ENCODE peak calls at places on chromosomes 6 and 20, in six cellular contexts. One of them, this sample, is unnamed.

GRCh38 chr6:129685640-129686031 is 24.3 kb downstream of the ARHGAP18 start:
- DNase-seq in NCI-H1417 treated with DMSO at 0.1 percent for 48 hours: no peak
- DNase-seq in NT2/D1: no peak
- DNase-seq in nephron progenitor cell: no peak
- DNase-seq in HEK293T: no peak
- DNase-seq in foreskin fibroblast: no peak
- DNase-seq in this sample: no peak

GRCh38 chr20:41537865-41538264 is 80.3 kb downstream of the CHD6 start:
- DNase-seq in HEK293T: no peak
- DNase-seq in NT2/D1: no peak
- DNase-seq in NCI-H1417 treated with DMSO at 0.1 percent for 48 hours: no peak
- DNase-seq in foreskin fibroblast: no peak
- DNase-seq in nephron progenitor cell: no peak
- DNase-seq in this sample: no peak

GRCh38 chr6:150250826-150251225 is 108.0 kb downstream of the PPP1R14C start:
- DNase-seq in foreskin fibroblast: peak; percentile 68
- DNase-seq in nephron progenitor cell: peak; percentile 23
- DNase-seq in HEK293T: no peak
- DNase-seq in NT2/D1: no peak
- DNase-seq in NCI-H1417 treated with DMSO at 0.1 percent for 48 hours: no peak
- DNase-seq in this sample: no peak

GRCh38 chr6:168229368-168229752 is 90.2 kb downstream of the DACT2 start:
- DNase-seq in NCI-H1417 treated with DMSO at 0.1 percent for 48 hours: no peak
- DNase-seq in NT2/D1: no peak
- DNase-seq in nephron progenitor cell: no peak
- DNase-seq in foreskin fibroblast: no peak
- DNase-seq in HEK293T: no peak
- DNase-seq in this sample: no peak

GRCh38 chr6:15861486-15861885 is 198.7 kb upstream of the DTNBP1 start:
- DNase-seq in NT2/D1: no peak
- DNase-seq in HEK293T: no peak
- DNase-seq in NCI-H1417 treated with DMSO at 0.1 percent for 48 hours: no peak
- DNase-seq in nephron progenitor cell: no peak
- DNase-seq in foreskin fibroblast: no peak
- DNase-seq in this sample: no peak

GRCh38 chr6:26152226-26153101 is 65.2 kb downstream of the HFE start:
- DNase-seq in foreskin fibroblast: no peak
- DNase-seq in NT2/D1: no peak
- DNase-seq in NCI-H1417 treated with DMSO at 0.1 percent for 48 hours: no peak
- DNase-seq in HEK293T: no peak
- DNase-seq in nephron progenitor cell: no peak
- DNase-seq in this sample: no peak

GRCh38 chr6:113823916-113824315 is 33.2 kb upstream of the MARCKS start:
- DNase-seq in nephron progenitor cell: no peak
- DNase-seq in NT2/D1: no peak
- DNase-seq in NCI-H1417 treated with DMSO at 0.1 percent for 48 hours: no peak
- DNase-seq in foreskin fibroblast: no peak
- DNase-seq in HEK293T: no peak
- DNase-seq in this sample: no peak

GRCh38 chr20:43032459-43032858 is 157.2 kb downstream of the PTPRT start:
- DNase-seq in nephron progenitor cell: no peak
- DNase-seq in HEK293T: peak; percentile 12
- DNase-seq in foreskin fibroblast: no peak
- DNase-seq in NCI-H1417 treated with DMSO at 0.1 percent for 48 hours: no peak
- DNase-seq in NT2/D1: peak; percentile 20
- DNase-seq in this sample: no peak

GRCh38 chr6:81788748-81789147 is 36.3 kb upstream of the TENT5A start:
- DNase-seq in nephron progenitor cell: no peak
- DNase-seq in NCI-H1417 treated with DMSO at 0.1 percent for 48 hours: no peak
- DNase-seq in NT2/D1: no peak
- DNase-seq in foreskin fibroblast: peak; percentile 37
- DNase-seq in HEK293T: no peak
- DNase-seq in this sample: no peak

GRCh38 chr6:41734666-41735426 is 562 bp downstream of the TFEB start:
- DNase-seq in HEK293T: peak; percentile 68
- DNase-seq in NT2/D1: no peak
- DNase-seq in NCI-H1417 treated with DMSO at 0.1 percent for 48 hours: no peak
- DNase-seq in foreskin fibroblast: peak; percentile 92
- DNase-seq in nephron progenitor cell: peak; percentile 72
- DNase-seq in this sample: no peak

GRCh38 chr6:32393660-32394420 is 13.1 kb downstream of the BTNL2 start:
- DNase-seq in NCI-H1417 treated with DMSO at 0.1 percent for 48 hours: no peak
- DNase-seq in NT2/D1: no peak
- DNase-seq in foreskin fibroblast: peak; percentile 7
- DNase-seq in HEK293T: peak; percentile 45
- DNase-seq in nephron progenitor cell: no peak
- DNase-seq in this sample: peak; percentile 13

GRCh38 chr6:35381132-35381531 is 38.8 kb downstream of the PPARD start:
- DNase-seq in nephron progenitor cell: no peak
- DNase-seq in NT2/D1: no peak
- DNase-seq in NCI-H1417 treated with DMSO at 0.1 percent for 48 hours: no peak
- DNase-seq in HEK293T: no peak
- DNase-seq in foreskin fibroblast: peak; percentile 69
- DNase-seq in this sample: no peak

GRCh38 chr6:8014947-8015346 is 49.2 kb downstream of the BLOC1S5 start:
- DNase-seq in nephron progenitor cell: no peak
- DNase-seq in HEK293T: no peak
- DNase-seq in foreskin fibroblast: no peak
- DNase-seq in NT2/D1: no peak
- DNase-seq in NCI-H1417 treated with DMSO at 0.1 percent for 48 hours: no peak
- DNase-seq in this sample: no peak

GRCh38 chr6:1606533-1607235 is 3.0 kb upstream of the FOXC1 start:
- DNase-seq in NT2/D1: no peak
- DNase-seq in HEK293T: peak; percentile 63
- DNase-seq in nephron progenitor cell: peak; percentile 64
- DNase-seq in NCI-H1417 treated with DMSO at 0.1 percent for 48 hours: no peak
- DNase-seq in foreskin fibroblast: no peak
- DNase-seq in this sample: no peak

GRCh38 chr20:36384022-36384619 is 78.0 kb downstream of the DLGAP4 start:
- DNase-seq in nephron progenitor cell: peak; percentile 88
- DNase-seq in foreskin fibroblast: peak; percentile 50
- DNase-seq in NCI-H1417 treated with DMSO at 0.1 percent for 48 hours: no peak
- DNase-seq in NT2/D1: peak; percentile 87
- DNase-seq in HEK293T: peak; percentile 68
- DNase-seq in this sample: no peak

GRCh38 chr20:50634191-50634590 is 57.2 kb downstream of the RIPOR3 start:
- DNase-seq in foreskin fibroblast: no peak
- DNase-seq in HEK293T: no peak
- DNase-seq in NT2/D1: no peak
- DNase-seq in nephron progenitor cell: no peak
- DNase-seq in NCI-H1417 treated with DMSO at 0.1 percent for 48 hours: no peak
- DNase-seq in this sample: no peak

GRCh38 chr20:3563548-3564177 is 92.8 kb downstream of the ATRN start:
- DNase-seq in NCI-H1417 treated with DMSO at 0.1 percent for 48 hours: peak; percentile 15
- DNase-seq in HEK293T: peak; percentile 46
- DNase-seq in foreskin fibroblast: peak; percentile 78
- DNase-seq in NT2/D1: peak; percentile 40
- DNase-seq in nephron progenitor cell: peak; percentile 13
- DNase-seq in this sample: no peak

GRCh38 chr20:10219452-10219791 is 792 bp downstream of the SNAP25 start:
- DNase-seq in HEK293T: peak; percentile 82
- DNase-seq in NCI-H1417 treated with DMSO at 0.1 percent for 48 hours: peak; percentile 37
- DNase-seq in nephron progenitor cell: peak; percentile 99
- DNase-seq in NT2/D1: no peak
- DNase-seq in foreskin fibroblast: peak; percentile 92
- DNase-seq in this sample: peak; percentile 53

GRCh38 chr20:57215826-57216471 is 50.5 kb downstream of the BMP7 start:
- DNase-seq in foreskin fibroblast: no peak
- DNase-seq in HEK293T: no peak
- DNase-seq in NCI-H1417 treated with DMSO at 0.1 percent for 48 hours: no peak
- DNase-seq in nephron progenitor cell: peak; percentile 54
- DNase-seq in NT2/D1: no peak
- DNase-seq in this sample: no peak

GRCh38 chr6:140677781-140678528 is 1303.5 kb upstream of the CITED2 start:
- DNase-seq in NT2/D1: no peak
- DNase-seq in NCI-H1417 treated with DMSO at 0.1 percent for 48 hours: no peak
- DNase-seq in HEK293T: no peak
- DNase-seq in foreskin fibroblast: no peak
- DNase-seq in nephron progenitor cell: no peak
- DNase-seq in this sample: no peak

GRCh38 chr20:53819973-53820451 is 226.4 kb upstream of the ZNF217 start:
- DNase-seq in foreskin fibroblast: no peak
- DNase-seq in nephron progenitor cell: no peak
- DNase-seq in NT2/D1: no peak
- DNase-seq in NCI-H1417 treated with DMSO at 0.1 percent for 48 hours: no peak
- DNase-seq in HEK293T: no peak
- DNase-seq in this sample: no peak